ENCODE peak calls at places on chromosomes 1 and 21, in five cellular contexts. S is GM23338, V is fibroblast of villous mesenchyme, B is GM12865, F is heart left ventricle. Y is an unnamed sample.
A peak's percentile ranks its signal among the peaks of the same experiment; 100 is the strongest.

GRCh38 chr1:111507411-111508201 is 4.2 kb upstream of the ADORA3 start:
- DNase-seq in S (peak; percentile 86), V (peak; percentile 78), B (peak; percentile 93), F (peak; percentile 89), Y (peak; percentile 71)

GRCh38 chr1:200040516-200041138 is 13.1 kb downstream of the NR5A2 start:
- DNase-seq in S (peak; percentile 82), V (no peak), B (no peak), F (no peak), Y (no peak)

GRCh38 chr21:35504277-35504676 is 455.2 kb upstream of the RUNX1 start:
- DNase-seq in S (no peak), V (no peak), B (no peak), F (no peak), Y (no peak)

GRCh38 chr1:155305881-155306391 is 2.7 kb upstream of the FDPS start:
- DNase-seq in S (no peak), V (peak; percentile 40), B (no peak), F (no peak), Y (no peak)

GRCh38 chr1:200301152-200301551 is 108.7 kb downstream of the ZNF281 start:
- DNase-seq in S (no peak), V (no peak), B (no peak), F (no peak), Y (no peak)

GRCh38 chr1:243917863-243918565 is 68.0 kb upstream of the AKT3 start:
- DNase-seq in S (peak; percentile 5), V (peak; percentile 63), B (no peak), F (no peak), Y (peak; percentile 29)

GRCh38 chr1:28370220-28371010 is 875 bp downstream of the PHACTR4 start:
- DNase-seq in S (peak; percentile 56), V (peak; percentile 22), B (peak; percentile 70), F (no peak), Y (no peak)

GRCh38 chr1:226637147-226637935 is 88.8 kb downstream of the STUM start:
- DNase-seq in S (peak; percentile 76), V (peak; percentile 42), B (no peak), F (peak; percentile 72), Y (peak; percentile 79)

GRCh38 chr1:181603735-181604410 is 120.6 kb downstream of the CACNA1E start:
- DNase-seq in S (no peak), V (no peak), B (no peak), F (no peak), Y (no peak)

GRCh38 chr1:94022471-94023189 is 98.3 kb downstream of the ABCA4 start:
- DNase-seq in S (no peak), V (peak; percentile 50), B (no peak), F (peak; percentile 53), Y (no peak)

GRCh38 chr1:177181631-177182291 is 11.0 kb downstream of the BRINP2 start:
- DNase-seq in S (peak; percentile 92), V (peak; percentile 42), B (peak; percentile 55), F (peak; percentile 67), Y (no peak)

GRCh38 chr1:114979278-114979891 is 50.2 kb upstream of the TSHB start:
- DNase-seq in S (peak; percentile 78), V (peak; percentile 54), B (peak; percentile 65), F (peak; percentile 39), Y (peak; percentile 54)

GRCh38 chr1:107787299-107787698 is 177.7 kb downstream of the VAV3 start:
- DNase-seq in S (peak; percentile 69), V (no peak), B (peak; percentile 56), F (no peak), Y (no peak)
- TF ChIP-seq CTCF in S (peak; percentile 78), V (no peak), B (peak; percentile 37), F (no peak), Y (no peak)

DNA sequence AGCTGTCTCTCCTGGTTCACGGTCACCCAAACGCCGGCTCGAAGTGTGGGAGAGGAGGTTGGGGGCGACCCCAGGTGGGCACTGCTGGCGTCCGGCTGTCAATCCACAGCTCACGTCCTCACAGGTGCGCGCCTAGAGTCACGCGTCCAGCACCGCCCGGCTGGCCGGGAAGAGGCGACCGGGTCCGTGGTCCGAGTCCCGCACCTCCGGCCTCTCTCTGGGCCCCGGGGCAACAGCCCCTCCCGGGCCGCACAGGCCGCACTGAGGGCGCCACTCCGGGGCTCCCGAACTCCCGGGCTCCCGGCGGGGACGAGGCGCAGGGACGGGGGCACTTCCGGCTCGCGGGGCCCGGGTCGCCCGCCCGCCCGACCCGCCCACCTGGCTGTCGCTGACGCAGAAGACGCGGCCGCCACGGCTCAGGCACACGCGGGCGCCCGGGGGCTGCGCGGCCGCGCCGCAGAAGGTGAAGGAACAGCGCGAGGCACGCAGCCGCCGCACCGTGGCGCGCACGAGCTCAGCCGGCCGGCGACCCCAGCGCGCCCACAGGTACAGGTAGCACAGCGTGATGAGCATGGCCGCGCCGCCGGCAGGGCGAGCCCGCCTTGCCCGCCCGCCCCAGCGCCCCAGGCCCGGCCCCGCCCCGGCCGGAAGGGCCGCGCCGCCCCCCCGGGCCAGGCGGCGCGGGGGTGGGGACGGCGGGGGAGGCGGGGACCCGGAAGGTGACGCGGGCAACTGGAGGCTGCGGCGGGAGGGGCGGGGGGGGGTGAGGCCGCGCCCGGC is at the start of gene HLCS:
- DNase-seq in S (peak; percentile 78), V (peak; percentile 48), B (peak; percentile 89), F (peak; percentile 70), Y (peak; percentile 53)
- TF ChIP-seq CTCF in S (peak; percentile 37), V (no peak), B (peak; percentile 39), F (no peak), Y (peak; percentile 43)

DNA sequence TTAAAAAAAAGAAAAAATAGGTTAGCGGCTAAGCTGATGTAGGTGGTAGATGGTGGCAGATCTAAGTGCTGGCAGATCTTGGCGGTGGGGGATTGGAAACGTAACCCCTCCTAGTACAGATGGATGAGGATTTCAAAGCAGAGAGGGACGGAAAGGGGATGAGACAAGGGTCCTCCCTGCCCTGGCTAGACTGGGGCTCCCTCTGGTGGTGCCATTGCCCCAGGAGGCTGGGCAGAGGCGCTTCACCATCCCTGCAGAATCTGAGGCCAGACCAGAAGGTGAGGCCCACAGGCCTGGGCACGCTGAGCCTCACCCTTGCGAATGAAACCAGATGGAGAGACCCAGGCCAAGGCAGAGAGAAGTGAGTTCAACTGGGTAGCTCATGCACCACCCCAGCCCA is 7.0 kb upstream of the PLEKHA6 start:
- DNase-seq in S (peak; percentile 71), V (no peak), B (peak; percentile 15), F (no peak), Y (no peak)
- TF ChIP-seq CTCF in S (peak; percentile 90), V (peak; percentile 62), B (peak; percentile 39), F (peak; percentile 9), Y (no peak)

DNA sequence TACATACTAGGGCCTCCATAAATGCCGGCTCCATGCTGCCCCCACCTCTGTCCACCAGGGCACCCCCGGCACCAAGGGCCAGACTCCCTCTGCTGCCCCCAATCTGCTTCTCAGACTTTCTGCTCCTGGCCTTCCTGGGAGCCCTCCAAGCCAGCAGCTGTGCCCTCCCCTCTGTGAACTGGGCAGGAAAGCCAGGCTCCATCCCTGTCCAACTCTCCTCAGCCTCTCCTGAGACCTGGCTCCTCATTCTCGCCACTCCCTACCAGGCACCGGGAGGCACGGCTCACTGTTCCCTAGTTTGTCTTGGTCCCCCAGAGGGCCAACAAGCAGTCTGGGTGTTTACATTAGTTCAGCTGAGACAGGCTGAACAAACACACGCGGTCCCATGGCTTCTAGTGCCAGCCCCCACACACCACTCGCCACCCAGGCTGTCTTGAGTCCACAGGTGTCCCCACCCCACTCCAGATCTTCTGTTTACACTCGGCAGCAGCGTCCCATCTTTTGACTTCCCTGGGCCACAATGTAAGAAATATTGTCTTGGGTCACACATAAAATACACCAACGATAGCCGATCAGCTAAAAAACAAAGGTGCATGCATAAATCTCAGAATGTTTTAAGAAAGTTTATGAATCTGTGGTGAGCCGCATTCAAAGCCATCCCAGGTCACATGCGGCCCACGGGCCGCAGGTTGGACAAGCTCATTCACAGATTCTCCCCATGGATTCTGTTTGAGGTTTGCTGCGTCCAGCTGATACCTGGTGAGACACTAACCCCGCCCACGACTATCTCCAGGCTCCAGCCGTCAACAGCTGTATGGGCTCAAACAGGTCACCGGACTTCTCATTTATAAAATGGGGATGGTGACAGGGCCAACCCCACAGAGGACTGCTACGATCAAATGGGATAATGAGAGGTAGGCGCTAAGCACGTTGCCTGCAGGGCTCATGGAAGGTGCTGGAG is 29.5 kb upstream of the ECE1 start:
- DNase-seq in S (no peak), V (peak; percentile 64), B (no peak), F (peak; percentile 55), Y (peak; percentile 49)
- TF ChIP-seq CTCF in S (no peak), V (peak; percentile 21), B (no peak), F (no peak), Y (no peak)

DNA sequence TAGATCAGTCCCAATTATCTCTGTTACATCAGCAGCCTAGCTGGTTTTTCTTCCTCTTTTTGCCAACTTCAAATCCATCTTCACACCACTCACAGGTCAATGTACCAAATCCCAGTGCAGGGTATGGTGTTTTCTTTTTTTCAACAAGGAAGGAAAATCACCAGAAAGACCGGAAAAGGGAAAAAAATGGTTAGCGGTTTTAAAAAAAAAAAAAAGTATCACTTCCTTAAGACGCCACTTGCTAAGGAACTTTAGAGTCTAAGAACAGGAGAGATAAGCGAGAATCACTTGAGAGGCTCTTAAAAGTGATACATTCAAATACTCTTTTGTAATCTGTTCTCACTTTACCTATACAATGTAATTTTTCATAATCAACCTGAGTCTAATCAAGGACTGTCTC is 3.1 kb upstream of the OR10J1 start:
- DNase-seq in S (no peak), V (no peak), B (no peak), F (no peak), Y (no peak)
- TF ChIP-seq CTCF in S (no peak), V (no peak), B (no peak), F (no peak), Y (no peak)

GRCh38 chr1:153178922-153179321 is 24.3 kb upstream of the LELP1 start:
- DNase-seq in S (no peak), V (no peak), B (no peak), F (no peak), Y (no peak)

GRCh38 chr1:153174624-153175023 is 23.9 kb upstream of the SPRR2G start:
- DNase-seq in S (no peak), V (no peak), B (no peak), F (no peak), Y (no peak)

DNA sequence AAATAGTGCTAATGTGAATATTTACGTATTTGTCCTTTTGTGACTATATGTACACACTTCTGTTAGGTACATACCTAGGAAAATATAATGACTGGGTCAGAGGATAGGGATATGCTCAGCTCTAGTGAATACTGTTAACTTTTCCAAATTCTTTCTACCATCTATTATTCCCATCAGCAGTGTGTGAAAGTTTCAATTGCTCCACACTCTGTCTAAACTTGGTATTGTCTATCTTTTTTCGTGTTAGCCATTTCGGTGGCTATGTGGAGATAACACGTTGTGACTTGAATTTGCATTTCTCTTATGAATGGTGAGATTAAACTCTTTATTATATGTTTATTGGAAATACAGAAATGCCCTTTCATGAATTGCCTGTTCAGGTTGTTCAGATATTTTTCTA is 22.7 kb upstream of the LELP1 start:
- DNase-seq in S (no peak), V (no peak), B (no peak), F (no peak), Y (no peak)
- TF ChIP-seq CTCF in S (no peak), V (no peak), B (no peak), F (no peak), Y (no peak)

DNA sequence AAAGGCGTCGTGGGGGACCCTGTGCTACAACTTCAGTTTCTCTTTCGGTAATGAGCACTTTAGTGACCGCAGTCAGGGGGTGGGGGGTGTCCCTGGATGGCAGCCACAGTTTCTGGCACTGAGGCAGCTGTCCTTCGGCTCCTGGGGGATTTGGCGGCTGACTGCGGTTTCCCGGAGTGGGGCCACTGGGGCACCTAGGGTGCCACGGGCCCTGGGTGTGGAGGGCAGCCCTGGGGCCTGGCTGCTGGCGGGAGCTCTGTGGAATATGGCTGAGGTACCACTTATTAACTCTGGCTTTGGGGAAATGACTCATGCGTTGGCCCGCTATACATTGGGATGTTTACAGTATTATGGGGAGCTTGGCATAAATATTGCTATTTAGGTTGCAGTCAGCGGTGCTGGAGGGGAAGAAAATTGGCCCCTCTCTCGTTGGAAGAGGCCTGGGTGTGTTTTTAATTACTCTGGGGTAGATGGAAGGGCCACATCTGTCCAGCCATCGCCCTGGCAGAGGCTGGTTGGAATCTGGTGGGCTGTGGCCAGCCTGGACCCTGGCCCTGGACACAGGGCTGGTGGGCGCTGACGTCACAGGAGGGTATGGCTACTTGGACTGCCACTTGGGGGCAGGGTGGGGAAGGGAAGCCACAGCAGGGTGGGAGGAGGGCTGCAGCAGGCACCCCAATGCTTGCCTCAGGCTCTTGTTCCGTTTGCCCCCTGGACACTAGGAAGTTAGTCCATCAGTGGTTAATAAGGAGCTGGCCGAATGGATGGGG is 2.0 kb downstream of the EPHB2 start:
- DNase-seq in S (no peak), V (peak; percentile 61), B (peak; percentile 61), F (no peak), Y (no peak)
- TF ChIP-seq CTCF in S (peak; percentile 37), V (peak; percentile 9), B (no peak), F (no peak), Y (no peak)

Y was measured in uterus.